ENCODE peak calls at places on chromosomes 13 and 19, in ten cellular contexts. R is NCI-H1092; N is stimulated activated CD4-positive, alpha-beta T cell treated with anti-CD3 and anti-CD28 coated beads, Interleukin-1b, Interleukin-23, amount 100 ng/mL, for 24 hours; S is hepatic stellate cell; B is A549; A is iPS DF 19.7; K is mesothelial cell of epicardium; Q is GM10248; V is adipocyte; T is astrocyte of the hippocampus. W is an unnamed sample.

GRCh38 chr13:41139296-41139966 is 6.8 kb upstream of the KBTBD6 start:
- DNase-seq in K (no peak), N (no peak), A (no peak), V (peak; percentile 24), T (peak; percentile 31), Q (no peak), B (no peak), R (no peak), S (no peak), W (no peak)

GRCh38 chr19:33421368-33421767 is 47.9 kb downstream of the CEBPG start:
- DNase-seq in K (no peak), Q (no peak), R (no peak), A (no peak), B (no peak), N (no peak), T (no peak), S (no peak), V (no peak), W (no peak)

GRCh38 chr19:45402469-45403070 is 2.3 kb downstream of the PPP1R13L start:
- DNase-seq in A (no peak), V (peak; percentile 32), B (peak; percentile 96), R (no peak), T (peak; percentile 70), S (peak; percentile 79), Q (peak; percentile 57), N (no peak), K (peak; percentile 75), W (peak; percentile 88)

GRCh38 chr13:97429681-97430081 is 4.3 kb upstream of the RAP2A start:
- DNase-seq in T (peak; percentile 55), Q (no peak), N (no peak), S (no peak), B (no peak), A (no peak), R (no peak), K (no peak), V (peak; percentile 77), W (no peak)

GRCh38 chr19:10214784-10215183 is 16.3 kb downstream of the S1PR2 start:
- DNase-seq in V (no peak), K (no peak), T (peak; percentile 56), N (no peak), R (no peak), B (no peak), S (no peak), Q (no peak), A (no peak), W (no peak)

GRCh38 chr13:111398196-111398595 is 77.8 kb downstream of the TEX29 start:
- DNase-seq in N (no peak), S (no peak), V (no peak), B (no peak), R (no peak), T (no peak), Q (no peak), A (no peak), K (peak; percentile 10), W (no peak)

GRCh38 chr19:15099017-15099582 is 8.1 kb upstream of the SYDE1 start:
- DNase-seq in S (no peak), N (no peak), T (no peak), R (no peak), A (no peak), B (no peak), K (no peak), Q (no peak), V (no peak), W (no peak)

GRCh38 chr19:39873385-39873784 is 27.2 kb upstream of the FBL start:
- DNase-seq in K (no peak), R (no peak), S (no peak), B (no peak), A (no peak), N (no peak), V (no peak), T (no peak), Q (no peak), W (no peak)

GRCh38 chr13:41061075-41061913 is at the start of gene WBP4:
- DNase-seq in S (peak; percentile 86), B (peak; percentile 75), Q (peak; percentile 92), T (peak; percentile 97), R (peak; percentile 89), A (peak; percentile 88), K (peak; percentile 91), V (peak; percentile 96), N (peak; percentile 82), W (peak; percentile 90)

GRCh38 chr19:40322271-40322610 is 26.0 kb downstream of the C19orf47 start:
- DNase-seq in K (no peak), V (no peak), R (no peak), S (peak; percentile 32), Q (no peak), N (no peak), A (no peak), T (no peak), B (no peak), W (no peak)

GRCh38 chr13:26024558-26024957 is 27.3 kb downstream of the SHISA2 start:
- DNase-seq in R (no peak), T (peak; percentile 68), S (no peak), K (no peak), Q (no peak), N (no peak), B (no peak), V (peak; percentile 21), A (no peak), W (peak; percentile 37)